ENCODE peak calls at places on chromosome 14, in four cellular contexts. A, L, I and G are unnamed samples.

GRCh38 chr14:35998303-35998702 is 172.2 kb downstream of the BRMS1L start:
- DNase-seq in A (no peak), L (no peak), I (no peak), G (no peak)

GRCh38 chr14:61461808-61462275 is 140.5 kb downstream of the PRKCH start:
- DNase-seq in L (no peak), A (peak; percentile 71), I (no peak), G (peak; percentile 56)

GRCh38 chr14:104677506-104678332 is 11.7 kb upstream of the INF2 start:
- DNase-seq in L (peak; percentile 58), I (no peak), A (peak; percentile 55), G (peak; percentile 74)

GRCh38 chr14:31251028-31251958 is 43.7 kb upstream of the HECTD1 start:
- DNase-seq in A (no peak), L (no peak), I (no peak), G (no peak)

GRCh38 chr14:70398280-70398679 is 18.6 kb downstream of the SYNJ2BP start:
- DNase-seq in A (no peak), I (no peak), L (no peak), G (no peak)

GRCh38 chr14:88233915-88234314 is 89.2 kb downstream of the KCNK10 start:
- DNase-seq in I (no peak), A (peak; percentile 43), L (no peak), G (peak; percentile 11)

GRCh38 chr14:74462993-74463392 is 30.1 kb downstream of the NPC2 start:
- DNase-seq in A (no peak), I (no peak), L (no peak), G (no peak)

GRCh38 chr14:35526962-35527361 is 7.0 kb upstream of the INSM2 start:
- DNase-seq in I (no peak), L (no peak), A (no peak), G (no peak)

GRCh38 chr14:49961270-49962222 is 68.7 kb downstream of the ARF6 start:
- DNase-seq in L (no peak), A (no peak), I (no peak), G (no peak)

GRCh38 chr14:93980464-93981201 is 4.3 kb upstream of the ASB2 start:
- DNase-seq in I (no peak), L (no peak), A (no peak), G (no peak)

GRCh38 chr14:52455291-52456088 is 96.8 kb downstream of the TXNDC16 start:
- DNase-seq in I (no peak), A (no peak), L (no peak), G (no peak)

GRCh38 chr14:99239661-99240092 is 32.3 kb downstream of the BCL11B start:
- DNase-seq in L (no peak), A (no peak), I (no peak), G (no peak)

GRCh38 chr14:90093942-90094595 is 32.3 kb downstream of the KCNK13 start:
- DNase-seq in A (no peak), L (no peak), I (no peak), G (no peak)

GRCh38 chr14:92507174-92507768 is 6.3 kb upstream of the RIN3 start:
- DNase-seq in L (no peak), I (peak; percentile 31), A (no peak), G (no peak)

GRCh38 chr14:68947802-68948201 is 31.3 kb downstream of the ACTN1 start:
- DNase-seq in A (peak; percentile 27), L (no peak), I (no peak), G (no peak)

GRCh38 chr14:93861846-93862641 is 65.1 kb upstream of the FAM181A start:
- DNase-seq in I (no peak), L (no peak), A (no peak), G (no peak)

GRCh38 chr14:76720382-76720813 is 40.9 kb upstream of the VASH1 start:
- DNase-seq in A (peak; percentile 81), L (no peak), I (peak; percentile 40), G (peak; percentile 47)

GRCh38 chr14:53564870-53565269 is 391.8 kb downstream of the BMP4 start:
- DNase-seq in A (no peak), L (no peak), I (no peak), G (no peak)

GRCh38 chr14:60893916-60894315 is 87.0 kb downstream of the TRMT5 start:
- DNase-seq in L (no peak), I (no peak), A (no peak), G (no peak)

GRCh38 chr14:96194657-96195431 is 9.8 kb upstream of the BDKRB2 start:
- DNase-seq in L (no peak), A (no peak), I (no peak), G (no peak)